ENCODE peak calls at places on chromosome 7, in eight cellular contexts. M is GM12864, I is GM10248, X is hepatocyte, S is lower lobe of right lung, V is bronchial epithelial cell, N is heart left ventricle, Q is GM12865. P is an unnamed sample.

GRCh38 chr7:19275000-19275399 is 129.8 kb upstream of the FERD3L start:
- DNase-seq in N (no peak), V (no peak), I (no peak), X (no peak), Q (no peak), M (no peak), S (no peak), P (no peak)

GRCh38 chr7:128911441-128912031 is 1.0 kb upstream of the KCP start:
- DNase-seq in S (no peak), I (no peak), M (no peak), X (peak; percentile 60), V (no peak), Q (no peak), N (no peak), P (no peak)

GRCh38 chr7:70571403-70571911 is 560.5 kb upstream of the GALNT17 start:
- DNase-seq in X (peak; percentile 82), I (no peak), Q (no peak), S (no peak), M (no peak), V (peak; percentile 84), N (no peak), P (no peak)

GRCh38 chr7:95472521-95473160 is 13.1 kb upstream of the ASB4 start:
- DNase-seq in N (no peak), V (peak; percentile 33), M (no peak), I (no peak), X (no peak), S (no peak), Q (no peak), P (no peak)

GRCh38 chr7:73974101-73974947 is 53.6 kb upstream of the ELN start:
- DNase-seq in N (no peak), Q (no peak), I (no peak), V (no peak), M (no peak), X (no peak), S (peak; percentile 25), P (peak; percentile 27)

GRCh38 chr7:139108256-139109187 is 998 bp downstream of the ZC3HAV1 start:
- DNase-seq in M (no peak), V (no peak), I (peak; percentile 36), S (peak; percentile 53), X (peak; percentile 34), N (peak; percentile 19), Q (peak; percentile 47), P (peak; percentile 54)

GRCh38 chr7:104162081-104162480 is 45.7 kb downstream of the ORC5 start:
- DNase-seq in X (no peak), Q (no peak), N (no peak), V (no peak), M (no peak), I (no peak), S (no peak), P (no peak)

GRCh38 chr7:12583181-12583580 is 12.7 kb downstream of the SCIN start:
- DNase-seq in M (no peak), Q (no peak), N (no peak), X (no peak), I (no peak), S (no peak), V (peak; percentile 24), P (no peak)

GRCh38 chr7:28102778-28103177 is 77.8 kb downstream of the JAZF1 start:
- DNase-seq in X (peak; percentile 29), N (no peak), M (no peak), I (no peak), Q (no peak), V (no peak), S (no peak), P (no peak)

GRCh38 chr7:90271753-90272152 is 26.8 kb downstream of the CFAP69 start:
- DNase-seq in Q (no peak), S (no peak), V (peak; percentile 35), X (no peak), I (no peak), N (no peak), M (no peak), P (no peak)

GRCh38 chr7:3367271-3367670 is 66.2 kb downstream of the SDK1 start:
- DNase-seq in M (no peak), I (no peak), X (no peak), S (no peak), V (no peak), Q (no peak), N (no peak), P (no peak)

GRCh38 chr7:123484199-123484598 is 50.2 kb downstream of the IQUB start:
- DNase-seq in S (no peak), Q (no peak), I (no peak), N (no peak), M (no peak), X (no peak), V (no peak), P (no peak)

GRCh38 chr7:128233471-128233870 is 7.6 kb upstream of the LEP start:
- DNase-seq in N (no peak), I (no peak), Q (no peak), X (no peak), V (peak; percentile 50), M (no peak), S (no peak), P (no peak)

GRCh38 chr7:41134242-41134872 is 568.5 kb downstream of the INHBA start:
- DNase-seq in N (no peak), S (no peak), Q (peak; percentile 80), X (no peak), I (peak; percentile 34), M (peak; percentile 49), V (peak; percentile 40), P (peak; percentile 58)

GRCh38 chr7:116159711-116160110 is 50.6 kb upstream of the TES start:
- DNase-seq in S (no peak), Q (no peak), X (no peak), V (no peak), N (no peak), M (no peak), I (no peak), P (no peak)

DNA sequence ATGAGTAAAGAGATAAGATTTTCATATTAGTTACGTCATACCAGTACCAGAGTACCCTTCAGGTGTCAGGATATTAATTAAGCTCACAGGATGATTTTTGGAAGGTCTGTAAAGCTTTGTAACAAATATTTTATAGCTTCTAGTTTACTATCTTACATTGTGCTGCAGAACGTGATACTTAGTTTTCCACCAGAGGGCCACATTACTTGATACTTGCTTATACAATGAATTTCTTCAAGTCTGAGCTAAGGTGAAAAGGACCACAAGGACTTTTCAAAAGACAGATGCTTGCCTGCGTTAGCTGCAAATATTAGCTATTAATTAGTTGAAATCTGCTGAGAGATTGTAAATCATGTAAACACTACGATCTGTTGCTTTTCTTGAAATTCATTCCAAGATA is 12.2 kb downstream of the FOXP2 start:
- DNase-seq in M (no peak), I (no peak), V (peak; percentile 33), Q (peak; percentile 31), N (no peak), S (no peak), X (peak; percentile 34), P (no peak)
- TF ChIP-seq CTCF in M (peak; percentile 7), I (no peak), V (no peak), Q (peak; percentile 20), N (peak; percentile 42), S (no peak), X (peak; percentile 53), P (no peak)

GRCh38 chr7:108094933-108095710 is 35.0 kb downstream of the LAMB4 start:
- DNase-seq in S (no peak), I (no peak), M (no peak), Q (no peak), N (peak; percentile 25), V (peak; percentile 94), X (peak; percentile 79), P (no peak)
- TF ChIP-seq CTCF in S (no peak), I (no peak), M (no peak), Q (no peak), N (no peak), V (no peak), X (no peak), P (no peak)

GRCh38 chr7:98105942-98106544 is 619 bp upstream of the LMTK2 start:
- DNase-seq in N (no peak), I (no peak), V (peak; percentile 90), X (peak; percentile 28), S (no peak), Q (peak; percentile 3), M (no peak), P (peak; percentile 27)
- TF ChIP-seq CTCF in N (no peak), I (no peak), V (no peak), X (no peak), S (no peak), Q (no peak), M (no peak), P (no peak)

DNA sequence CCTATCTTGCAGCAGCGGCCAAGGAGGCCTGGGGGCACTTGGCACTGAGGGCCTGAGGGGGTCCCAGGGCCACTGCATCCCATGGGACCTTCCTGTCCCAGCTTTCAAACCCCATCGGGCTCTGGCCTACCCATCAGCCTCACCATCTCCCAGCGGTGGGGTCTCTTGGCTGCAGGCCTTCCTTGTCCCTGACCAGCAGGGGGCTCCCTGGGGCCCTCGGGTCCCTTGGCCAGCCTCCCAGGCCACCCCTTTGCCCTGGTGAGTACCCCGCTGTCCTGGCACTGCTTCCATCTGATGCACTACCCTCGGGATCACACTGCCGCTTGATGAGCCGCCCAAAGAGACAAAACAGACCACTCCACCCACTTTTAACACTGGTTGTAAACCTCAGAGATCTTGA is 43.5 kb downstream of the YKT6 start:
- DNase-seq in S (no peak), X (no peak), Q (peak; percentile 40), I (peak; percentile 78), M (no peak), N (no peak), V (no peak), P (peak; percentile 86)
- TF ChIP-seq CTCF in S (peak; percentile 38), X (peak; percentile 34), Q (peak; percentile 56), I (peak; percentile 70), M (peak; percentile 71), N (peak; percentile 61), V (peak; percentile 55), P (peak; percentile 78)

GRCh38 chr7:39085590-39086049 is 107.9 kb downstream of the POU6F2 start:
- DNase-seq in X (peak; percentile 10), N (no peak), V (peak; percentile 2), I (no peak), Q (no peak), M (no peak), S (no peak), P (no peak)

GRCh38 chr7:39089194-39089593 is 111.5 kb downstream of the POU6F2 start:
- DNase-seq in N (no peak), X (no peak), S (no peak), I (no peak), Q (no peak), V (no peak), M (no peak), P (no peak)

GRCh38 chr7:39091774-39092173 is 114.1 kb downstream of the POU6F2 start:
- DNase-seq in M (no peak), X (no peak), N (no peak), S (no peak), V (no peak), I (no peak), Q (no peak), P (no peak)

GRCh38 chr7:39086638-39087360 is 109.1 kb downstream of the POU6F2 start:
- DNase-seq in X (no peak), M (no peak), I (no peak), V (no peak), S (no peak), Q (no peak), N (no peak), P (no peak)

DNA sequence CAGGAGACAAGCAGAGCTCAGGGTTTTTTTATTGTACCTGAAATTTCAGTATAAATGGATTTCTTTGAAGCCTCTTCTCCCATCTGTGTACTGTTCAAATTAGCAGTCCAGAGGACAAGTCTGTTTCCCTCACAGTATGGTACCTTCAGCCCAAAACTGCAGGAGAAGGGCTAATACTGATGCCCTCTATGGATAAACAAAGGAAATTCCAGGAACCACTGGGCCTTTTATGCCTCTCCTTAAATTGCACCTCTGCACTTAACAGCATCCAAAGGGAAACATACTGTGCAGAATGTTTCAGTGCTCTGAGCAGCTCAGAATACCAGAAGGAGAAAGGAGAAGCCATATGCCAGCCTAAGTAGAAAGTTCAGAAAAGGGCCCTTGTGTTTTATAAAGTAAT is 111.0 kb downstream of the POU6F2 start:
- DNase-seq in M (no peak), X (no peak), I (no peak), S (no peak), V (no peak), Q (no peak), N (no peak), P (no peak)
- TF ChIP-seq CTCF in M (no peak), X (no peak), I (no peak), S (no peak), V (no peak), Q (no peak), N (no peak), P (no peak)